ENCODE peak calls at places on chromosomes 3 and 15, in six cellular contexts. One of them, this sample, is unnamed.

GRCh38 chr15:66955871-66956585 is 109.4 kb upstream of the SMAD3 start:
- DNase-seq in AG09309: no peak
- DNase-seq in stomach: no peak
- DNase-seq in AG04450: no peak
- DNase-seq in bronchial epithelial cell: peak; percentile 97
- DNase-seq in PC-3: peak; percentile 90
- DNase-seq in this sample: peak; percentile 57

GRCh38 chr3:136982520-136983138 is 24.8 kb downstream of the IL20RB start:
- DNase-seq in PC-3: no peak
- DNase-seq in bronchial epithelial cell: no peak
- DNase-seq in stomach: no peak
- DNase-seq in AG09309: no peak
- DNase-seq in AG04450: no peak
- DNase-seq in this sample: no peak

GRCh38 chr3:171481011-171481410 is 20.8 kb upstream of the TNIK start:
- DNase-seq in stomach: no peak
- DNase-seq in AG04450: no peak
- DNase-seq in AG09309: no peak
- DNase-seq in PC-3: no peak
- DNase-seq in bronchial epithelial cell: no peak
- DNase-seq in this sample: no peak

GRCh38 chr3:135176881-135177280 is 381.8 kb downstream of the EPHB1 start:
- DNase-seq in stomach: no peak
- DNase-seq in AG09309: no peak
- DNase-seq in PC-3: no peak
- DNase-seq in bronchial epithelial cell: no peak
- DNase-seq in AG04450: no peak
- DNase-seq in this sample: no peak

GRCh38 chr3:16442730-16443129 is 70.8 kb downstream of the RFTN1 start:
- DNase-seq in PC-3: no peak
- DNase-seq in AG09309: no peak
- DNase-seq in stomach: no peak
- DNase-seq in bronchial epithelial cell: no peak
- DNase-seq in AG04450: no peak
- DNase-seq in this sample: no peak

GRCh38 chr3:130783629-130784028 is 37.0 kb upstream of the PIK3R4 start:
- DNase-seq in PC-3: peak; percentile 5
- DNase-seq in stomach: no peak
- DNase-seq in AG09309: no peak
- DNase-seq in bronchial epithelial cell: no peak
- DNase-seq in AG04450: no peak
- DNase-seq in this sample: no peak

GRCh38 chr15:66758844-66759243 is 56.8 kb downstream of the SMAD6 start:
- DNase-seq in PC-3: peak; percentile 65
- DNase-seq in AG04450: no peak
- DNase-seq in stomach: no peak
- DNase-seq in bronchial epithelial cell: peak; percentile 40
- DNase-seq in AG09309: no peak
- DNase-seq in this sample: no peak

GRCh38 chr3:115913069-115913686 is 289.9 kb downstream of the GAP43 start:
- DNase-seq in PC-3: peak; percentile 50
- DNase-seq in bronchial epithelial cell: peak; percentile 44
- DNase-seq in stomach: no peak
- DNase-seq in AG09309: peak; percentile 4
- DNase-seq in AG04450: no peak
- DNase-seq in this sample: peak; percentile 16

GRCh38 chr3:49009391-49009790 is 2.2 kb downstream of the WDR6 start:
- DNase-seq in AG04450: no peak
- DNase-seq in AG09309: no peak
- DNase-seq in bronchial epithelial cell: no peak
- DNase-seq in PC-3: no peak
- DNase-seq in stomach: no peak
- DNase-seq in this sample: no peak

GRCh38 chr3:52827441-52827840 is 3.0 kb downstream of the ITIH4 start:
- DNase-seq in bronchial epithelial cell: peak; percentile 22
- DNase-seq in AG09309: no peak
- DNase-seq in stomach: no peak
- DNase-seq in PC-3: no peak
- DNase-seq in AG04450: no peak
- DNase-seq in this sample: peak; percentile 17

DNA sequence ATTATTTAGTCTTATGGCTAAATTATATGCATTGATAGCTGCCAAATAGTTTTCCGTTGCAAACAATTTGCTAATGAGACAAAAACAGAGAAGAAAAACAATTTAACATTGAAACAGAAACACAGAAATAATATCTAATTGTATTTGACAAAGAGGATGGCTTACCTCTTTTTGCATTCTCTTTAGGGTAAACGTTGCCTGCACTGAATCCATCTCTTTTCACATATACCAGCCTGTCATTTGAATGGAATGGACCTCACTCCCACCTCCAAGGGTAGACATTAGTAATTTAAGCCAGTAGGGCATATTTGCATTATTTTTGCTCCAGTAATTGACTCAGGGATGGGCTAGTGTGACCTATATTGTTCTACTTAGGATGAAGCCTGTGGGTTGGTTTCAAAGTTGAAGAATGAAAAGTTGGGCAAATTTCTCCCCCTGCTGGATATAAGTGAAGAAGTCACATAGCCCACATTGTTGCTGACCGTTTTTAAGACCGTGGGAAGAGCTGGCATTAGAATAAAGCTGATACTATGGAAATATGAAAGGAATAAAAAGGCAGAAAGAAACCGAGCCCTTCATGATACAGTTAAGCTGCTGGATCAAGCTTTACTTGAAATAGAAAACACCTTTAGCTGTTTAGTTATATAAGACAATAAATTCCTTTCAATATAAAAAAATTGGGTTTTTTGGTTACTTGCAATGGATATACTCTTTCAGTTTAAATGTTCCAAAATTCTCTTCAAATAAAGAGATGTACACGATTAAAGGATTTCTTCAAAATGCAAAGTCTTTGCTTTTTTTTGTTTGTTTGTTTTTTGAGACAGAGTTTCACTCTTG is 26.9 kb downstream of the PIERCE2 start:
- DNase-seq in stomach: no peak
- DNase-seq in AG09309: peak; percentile 23
- DNase-seq in PC-3: peak; percentile 68
- DNase-seq in AG04450: peak; percentile 37
- DNase-seq in bronchial epithelial cell: peak; percentile 58
- DNase-seq in this sample: peak; percentile 63
- TF ChIP-seq CTCF in stomach: no peak
- TF ChIP-seq CTCF in AG09309: peak; percentile 67
- TF ChIP-seq CTCF in PC-3: peak; percentile 69
- TF ChIP-seq CTCF in AG04450: peak; percentile 75
- TF ChIP-seq CTCF in bronchial epithelial cell: peak; percentile 59
- TF ChIP-seq CTCF in this sample: peak; percentile 62

DNA sequence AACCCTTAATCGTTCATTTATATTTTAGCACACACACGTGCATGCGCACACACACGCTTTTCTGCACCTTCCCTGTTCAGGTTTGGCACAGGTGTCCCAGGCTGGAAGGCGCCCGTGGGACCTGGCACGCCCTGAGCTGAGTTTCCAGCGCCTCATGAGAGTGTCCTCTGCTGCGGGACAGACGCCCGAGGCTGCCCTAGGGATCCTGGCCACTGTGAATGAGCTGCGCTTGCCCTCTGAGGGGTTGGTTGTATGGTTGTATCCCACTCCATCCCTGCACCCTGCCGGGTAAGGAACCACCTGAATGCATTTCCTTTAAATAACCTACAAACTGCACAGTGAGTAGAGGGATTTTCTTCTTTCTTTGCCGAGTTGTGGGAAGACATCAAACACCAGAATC is 12.2 kb upstream of the MEX3B start:
- DNase-seq in AG04450: no peak
- DNase-seq in bronchial epithelial cell: no peak
- DNase-seq in AG09309: no peak
- DNase-seq in stomach: no peak
- DNase-seq in PC-3: no peak
- DNase-seq in this sample: no peak
- H3K4me3 ChIP-seq in AG04450: no peak overlapping the region
- H3K4me3 ChIP-seq in bronchial epithelial cell: no peak overlapping the region
- H3K4me3 ChIP-seq in AG09309: no peak overlapping the region
- H3K4me3 ChIP-seq in stomach: no peak overlapping the region
- H3K4me3 ChIP-seq in PC-3: no peak overlapping the region
- H3K4me3 ChIP-seq in this sample: no peak overlapping the region

DNA sequence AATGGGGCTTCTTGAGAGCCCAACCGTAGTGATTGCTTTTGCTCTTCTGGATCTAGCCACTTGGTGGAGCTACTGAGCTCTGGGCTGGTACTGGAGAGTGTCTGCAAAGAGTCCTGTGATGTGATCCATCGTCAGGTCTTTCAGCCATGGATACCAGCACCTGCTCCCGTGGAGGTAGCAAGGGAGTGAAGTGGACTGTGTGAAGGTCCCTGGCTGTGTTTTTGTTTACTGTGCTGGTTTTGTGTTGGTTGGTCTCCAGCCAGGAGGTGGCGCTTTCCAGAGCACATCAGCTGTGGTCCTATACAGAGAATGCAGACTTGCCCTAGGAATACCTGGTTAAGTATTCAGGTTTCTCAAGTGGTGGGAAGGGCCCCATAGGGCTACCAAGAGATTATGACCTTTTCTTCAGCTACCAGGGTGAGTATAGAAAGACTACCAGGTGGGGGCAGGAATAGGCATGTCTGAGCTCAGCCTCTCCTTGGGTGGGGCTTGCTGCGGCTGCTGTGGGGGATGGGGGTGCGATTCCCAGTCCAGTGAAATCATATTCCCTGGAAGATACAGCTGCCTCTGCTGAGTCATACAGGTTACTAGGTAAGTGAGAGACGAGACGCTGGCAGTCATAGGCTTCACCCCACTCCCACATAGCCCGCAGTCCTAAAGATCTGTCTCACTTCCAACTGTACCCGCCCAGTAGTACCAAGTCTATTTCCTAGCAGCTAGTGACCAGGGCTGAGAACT is 733.7 kb downstream of the ZNF385D start:
- DNase-seq in PC-3: peak; percentile 63
- DNase-seq in stomach: no peak
- DNase-seq in bronchial epithelial cell: peak; percentile 94
- DNase-seq in AG09309: no peak
- DNase-seq in AG04450: no peak
- DNase-seq in this sample: peak; percentile 2
- TF ChIP-seq CTCF in PC-3: peak; percentile 69
- TF ChIP-seq CTCF in stomach: no peak
- TF ChIP-seq CTCF in bronchial epithelial cell: no peak
- TF ChIP-seq CTCF in AG09309: peak; percentile 20
- TF ChIP-seq CTCF in AG04450: peak; percentile 7
- TF ChIP-seq CTCF in this sample: peak; percentile 22

GRCh38 chr3:133367431-133367830 is 32.4 kb upstream of the BFSP2 start:
- DNase-seq in stomach: no peak
- DNase-seq in AG09309: no peak
- DNase-seq in AG04450: no peak
- DNase-seq in PC-3: no peak
- DNase-seq in bronchial epithelial cell: no peak
- DNase-seq in this sample: no peak
- H3K4me3 ChIP-seq in stomach: no peak overlapping the region
- H3K4me3 ChIP-seq in AG09309: no peak overlapping the region
- H3K4me3 ChIP-seq in AG04450: no peak overlapping the region
- H3K4me3 ChIP-seq in PC-3: no peak overlapping the region
- H3K4me3 ChIP-seq in bronchial epithelial cell: no peak overlapping the region
- H3K4me3 ChIP-seq in this sample: no peak overlapping the region

DNA sequence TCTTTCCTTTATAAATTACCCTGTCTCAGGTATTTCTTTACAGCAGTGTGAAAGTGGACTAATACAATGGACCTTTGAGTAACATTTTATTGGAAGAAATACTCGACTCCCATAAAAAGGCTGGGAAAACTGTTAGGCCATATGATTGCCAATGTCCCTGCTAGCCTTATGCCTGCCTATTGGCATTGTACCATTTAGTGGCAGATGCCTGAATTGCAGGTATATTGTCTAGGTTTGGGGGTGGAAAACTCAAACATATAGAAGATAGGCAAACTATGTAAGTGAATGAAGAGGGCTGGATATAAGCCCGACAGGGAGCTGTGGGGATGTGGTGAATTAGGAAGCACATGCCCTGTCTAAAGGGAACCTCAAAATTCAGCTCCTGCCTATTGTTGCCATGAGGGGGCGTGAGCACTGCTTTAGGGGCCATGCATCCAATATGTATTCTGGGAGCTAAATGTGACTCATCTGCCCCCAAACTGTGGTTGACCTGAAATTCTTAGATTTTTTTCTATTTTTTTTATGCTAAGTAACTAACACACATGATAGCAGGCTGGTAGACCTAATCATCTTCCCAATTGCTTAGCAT is 65.2 kb upstream of the TRA2B start:
- DNase-seq in PC-3: peak; percentile 41
- DNase-seq in AG04450: no peak
- DNase-seq in bronchial epithelial cell: peak; percentile 37
- DNase-seq in stomach: no peak
- DNase-seq in AG09309: no peak
- DNase-seq in this sample: peak; percentile 60
- TF ChIP-seq CTCF in PC-3: peak; percentile 54
- TF ChIP-seq CTCF in AG04450: peak; percentile 40
- TF ChIP-seq CTCF in bronchial epithelial cell: peak; percentile 40
- TF ChIP-seq CTCF in stomach: no peak
- TF ChIP-seq CTCF in AG09309: peak; percentile 35
- TF ChIP-seq CTCF in this sample: peak; percentile 49

DNA sequence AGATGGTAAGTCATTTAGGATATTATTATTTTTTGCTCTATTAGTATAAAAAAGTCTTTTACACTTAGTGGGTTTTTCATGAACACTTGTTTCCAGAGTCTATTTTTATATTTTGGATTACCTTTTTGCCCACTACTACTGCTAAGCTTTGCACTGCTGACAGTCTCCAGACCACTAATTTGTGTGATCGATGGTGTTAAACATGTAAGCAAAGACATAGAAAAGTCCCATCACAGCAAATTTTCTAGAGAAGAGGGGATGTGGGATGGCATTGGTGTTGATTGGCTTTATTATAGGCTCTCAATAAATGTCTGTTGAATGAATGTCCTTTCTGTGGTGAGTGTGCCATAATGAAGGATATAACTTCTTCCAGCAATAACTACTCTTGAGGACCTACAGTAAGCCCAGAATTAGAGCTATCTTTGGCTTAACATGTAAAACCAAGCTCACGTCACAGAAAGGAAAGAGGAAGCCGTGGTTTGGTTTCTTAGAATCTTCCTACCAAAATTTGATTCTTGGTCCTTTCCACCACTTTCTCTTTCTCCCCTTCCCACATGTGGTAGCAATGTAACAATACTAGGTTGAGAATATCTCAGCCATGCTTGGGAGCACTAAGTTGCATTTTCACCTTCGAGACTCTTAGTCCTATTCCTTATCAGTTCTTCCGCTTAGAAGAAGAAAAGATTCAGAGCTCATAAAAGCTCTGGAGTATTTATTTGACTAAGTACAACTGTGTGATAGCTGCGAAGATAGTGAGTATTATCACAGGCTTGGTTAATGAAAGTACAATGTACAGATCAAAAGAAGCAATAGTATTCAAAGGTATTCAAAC is 90.6 kb upstream of the UMPS start:
- DNase-seq in PC-3: no peak
- DNase-seq in AG09309: no peak
- DNase-seq in stomach: no peak
- DNase-seq in AG04450: no peak
- DNase-seq in bronchial epithelial cell: peak; percentile 7
- DNase-seq in this sample: no peak
- H3K4me3 ChIP-seq in PC-3: no peak overlapping the region
- H3K4me3 ChIP-seq in AG09309: no peak overlapping the region
- H3K4me3 ChIP-seq in stomach: no peak overlapping the region
- H3K4me3 ChIP-seq in AG04450: no peak overlapping the region
- H3K4me3 ChIP-seq in bronchial epithelial cell: no peak overlapping the region
- H3K4me3 ChIP-seq in this sample: no peak overlapping the region

This sample was measured in fibroblast of mammary gland.